ENCODE peak calls at places on chromosomes 1 and 21, in eight cellular contexts. One of them, this sample, is unnamed.

GRCh38 chr21:43691801-43692200 is 27.1 kb upstream of the PDXK start:
- DNase-seq in mesendoderm: no peak
- DNase-seq in left ventricle myocardium inferior: no peak
- DNase-seq in cardiac fibroblast: no peak
- DNase-seq in ovary: no peak
- DNase-seq in AG04450: no peak
- DNase-seq in K562: no peak
- DNase-seq in NT2/D1: no peak
- DNase-seq in this sample: no peak

GRCh38 chr1:190262538-190262937 is 215.1 kb downstream of the BRINP3 start:
- DNase-seq in mesendoderm: no peak
- DNase-seq in NT2/D1: no peak
- DNase-seq in AG04450: no peak
- DNase-seq in K562: no peak
- DNase-seq in left ventricle myocardium inferior: no peak
- DNase-seq in cardiac fibroblast: no peak
- DNase-seq in ovary: no peak
- DNase-seq in this sample: no peak

GRCh38 chr1:54866801-54867716 is 19.9 kb downstream of the DHCR24 start:
- DNase-seq in left ventricle myocardium inferior: no peak
- DNase-seq in AG04450: no peak
- DNase-seq in NT2/D1: no peak
- DNase-seq in mesendoderm: no peak
- DNase-seq in cardiac fibroblast: no peak
- DNase-seq in ovary: no peak
- DNase-seq in K562: no peak
- DNase-seq in this sample: no peak

GRCh38 chr1:222204475-222204874 is 343.4 kb downstream of the HHIPL2 start:
- DNase-seq in AG04450: no peak
- DNase-seq in ovary: no peak
- DNase-seq in cardiac fibroblast: no peak
- DNase-seq in left ventricle myocardium inferior: no peak
- DNase-seq in K562: no peak
- DNase-seq in NT2/D1: no peak
- DNase-seq in mesendoderm: no peak
- DNase-seq in this sample: no peak

GRCh38 chr1:1678581-1679380 is 13.8 kb downstream of the SLC35E2B start:
- DNase-seq in AG04450: no peak
- DNase-seq in K562: peak; percentile 41
- DNase-seq in ovary: no peak
- DNase-seq in cardiac fibroblast: no peak
- DNase-seq in mesendoderm: peak; percentile 76
- DNase-seq in left ventricle myocardium inferior: no peak
- DNase-seq in NT2/D1: no peak
- DNase-seq in this sample: peak; percentile 50

GRCh38 chr1:151133339-151133761 is 13.1 kb downstream of the SEMA6C start:
- DNase-seq in NT2/D1: no peak
- DNase-seq in AG04450: no peak
- DNase-seq in left ventricle myocardium inferior: no peak
- DNase-seq in ovary: peak; percentile 70
- DNase-seq in mesendoderm: peak; percentile 70
- DNase-seq in K562: no peak
- DNase-seq in cardiac fibroblast: no peak
- DNase-seq in this sample: no peak

GRCh38 chr1:149986486-149987296 is 23.8 kb downstream of the OTUD7B start:
- DNase-seq in mesendoderm: peak; percentile 67
- DNase-seq in left ventricle myocardium inferior: no peak
- DNase-seq in ovary: no peak
- DNase-seq in AG04450: peak; percentile 65
- DNase-seq in cardiac fibroblast: peak; percentile 75
- DNase-seq in NT2/D1: no peak
- DNase-seq in K562: no peak
- DNase-seq in this sample: no peak

GRCh38 chr1:1088801-1089680 is 14.9 kb upstream of the RNF223 start:
- DNase-seq in cardiac fibroblast: no peak
- DNase-seq in ovary: no peak
- DNase-seq in NT2/D1: no peak
- DNase-seq in mesendoderm: no peak
- DNase-seq in AG04450: no peak
- DNase-seq in K562: no peak
- DNase-seq in left ventricle myocardium inferior: peak; percentile 12
- DNase-seq in this sample: no peak

GRCh38 chr1:232805269-232806070 is at the start of gene MAP10:
- DNase-seq in left ventricle myocardium inferior: peak; percentile 77
- DNase-seq in mesendoderm: peak; percentile 93
- DNase-seq in ovary: peak; percentile 76
- DNase-seq in AG04450: peak; percentile 42
- DNase-seq in cardiac fibroblast: peak; percentile 78
- DNase-seq in K562: peak; percentile 79
- DNase-seq in NT2/D1: no peak
- DNase-seq in this sample: peak; percentile 58

GRCh38 chr1:3892748-3893147 is 7.3 kb downstream of the C1orf174 start:
- DNase-seq in ovary: no peak
- DNase-seq in mesendoderm: no peak
- DNase-seq in cardiac fibroblast: no peak
- DNase-seq in AG04450: no peak
- DNase-seq in left ventricle myocardium inferior: peak; percentile 36
- DNase-seq in NT2/D1: no peak
- DNase-seq in K562: no peak
- DNase-seq in this sample: no peak

GRCh38 chr1:45016767-45017166 is 4.7 kb downstream of the UROD start:
- DNase-seq in left ventricle myocardium inferior: no peak
- DNase-seq in AG04450: no peak
- DNase-seq in cardiac fibroblast: no peak
- DNase-seq in mesendoderm: peak; percentile 13
- DNase-seq in NT2/D1: no peak
- DNase-seq in ovary: no peak
- DNase-seq in K562: peak; percentile 47
- DNase-seq in this sample: no peak

GRCh38 chr1:161182214-161182613 is 4.9 kb upstream of the B4GALT3 start:
- DNase-seq in NT2/D1: no peak
- DNase-seq in cardiac fibroblast: peak; percentile 85
- DNase-seq in ovary: no peak
- DNase-seq in left ventricle myocardium inferior: no peak
- DNase-seq in AG04450: no peak
- DNase-seq in mesendoderm: no peak
- DNase-seq in K562: peak; percentile 54
- DNase-seq in this sample: peak; percentile 81

GRCh38 chr1:26832249-26832960 is 5.9 kb downstream of the ZDHHC18 start:
- DNase-seq in cardiac fibroblast: no peak
- DNase-seq in left ventricle myocardium inferior: no peak
- DNase-seq in mesendoderm: no peak
- DNase-seq in NT2/D1: no peak
- DNase-seq in K562: no peak
- DNase-seq in ovary: no peak
- DNase-seq in AG04450: no peak
- DNase-seq in this sample: no peak

GRCh38 chr1:116178837-116179236 is 67.6 kb downstream of the MAB21L3 start:
- DNase-seq in cardiac fibroblast: no peak
- DNase-seq in ovary: no peak
- DNase-seq in mesendoderm: no peak
- DNase-seq in AG04450: no peak
- DNase-seq in NT2/D1: no peak
- DNase-seq in left ventricle myocardium inferior: no peak
- DNase-seq in K562: no peak
- DNase-seq in this sample: no peak

GRCh38 chr1:245463392-245464165 is 308.8 kb downstream of the KIF26B start:
- DNase-seq in ovary: no peak
- DNase-seq in K562: no peak
- DNase-seq in mesendoderm: no peak
- DNase-seq in AG04450: no peak
- DNase-seq in NT2/D1: no peak
- DNase-seq in cardiac fibroblast: no peak
- DNase-seq in left ventricle myocardium inferior: no peak
- DNase-seq in this sample: no peak

GRCh38 chr1:192805832-192806323 is 3.0 kb upstream of the RGS2 start:
- DNase-seq in K562: peak; percentile 66
- DNase-seq in NT2/D1: no peak
- DNase-seq in cardiac fibroblast: peak; percentile 98
- DNase-seq in left ventricle myocardium inferior: no peak
- DNase-seq in mesendoderm: peak; percentile 78
- DNase-seq in AG04450: peak; percentile 77
- DNase-seq in ovary: no peak
- DNase-seq in this sample: peak; percentile 76

GRCh38 chr1:192807968-192808587 is 761 bp upstream of the RGS2 start:
- DNase-seq in left ventricle myocardium inferior: no peak
- DNase-seq in ovary: no peak
- DNase-seq in K562: no peak
- DNase-seq in AG04450: no peak
- DNase-seq in mesendoderm: peak; percentile 59
- DNase-seq in NT2/D1: no peak
- DNase-seq in cardiac fibroblast: peak; percentile 73
- DNase-seq in this sample: no peak

GRCh38 chr1:192808588-192809285 is at the start of gene RGS2:
- DNase-seq in cardiac fibroblast: peak; percentile 92
- DNase-seq in K562: peak; percentile 93
- DNase-seq in mesendoderm: peak; percentile 97
- DNase-seq in left ventricle myocardium inferior: peak; percentile 92
- DNase-seq in AG04450: peak; percentile 92
- DNase-seq in ovary: peak; percentile 92
- DNase-seq in NT2/D1: peak; percentile 96
- DNase-seq in this sample: peak; percentile 87

GRCh38 chr1:192809286-192810252 is 730 bp downstream of the RGS2 start:
- DNase-seq in left ventricle myocardium inferior: peak; percentile 25
- DNase-seq in ovary: peak; percentile 25
- DNase-seq in AG04450: no peak
- DNase-seq in K562: peak; percentile 64
- DNase-seq in NT2/D1: no peak
- DNase-seq in mesendoderm: peak; percentile 75
- DNase-seq in cardiac fibroblast: peak; percentile 72
- DNase-seq in this sample: peak; percentile 61

DNA sequence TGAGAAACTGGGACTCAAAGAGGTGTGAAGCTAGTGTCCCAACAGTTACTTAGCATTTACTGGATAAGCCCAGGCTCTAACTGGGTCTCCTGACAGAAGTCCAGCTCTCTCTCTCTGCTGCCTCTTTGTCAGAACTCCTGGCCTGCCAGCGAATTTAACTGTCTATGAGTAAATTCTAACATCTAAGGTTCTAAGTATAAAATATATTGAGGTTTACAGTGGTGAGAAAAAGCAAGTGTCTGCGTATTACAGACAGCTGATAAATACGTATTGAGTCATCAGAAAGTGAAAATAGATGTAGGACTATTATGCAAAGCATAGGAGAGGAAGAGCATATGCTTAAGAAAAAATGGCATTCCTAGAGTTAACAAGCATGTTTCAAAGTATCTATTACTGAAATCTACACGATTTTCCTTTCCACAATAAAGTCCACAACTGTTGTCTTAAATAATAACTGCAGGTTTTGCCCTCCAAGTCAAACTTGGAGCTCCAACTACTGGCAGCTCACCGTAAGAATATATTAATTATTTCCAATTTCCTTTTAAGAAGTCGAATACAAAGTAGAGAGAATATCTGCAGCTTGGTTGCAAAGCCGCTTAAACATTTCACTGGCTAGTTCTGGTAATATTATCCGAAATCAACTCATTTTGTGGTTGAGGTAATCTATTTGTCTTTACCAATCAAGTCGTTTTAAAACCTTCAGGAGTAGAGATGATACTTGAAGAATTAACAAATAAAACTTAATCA is 1.4 kb upstream of the RGS2 start:
- DNase-seq in K562: no peak
- DNase-seq in left ventricle myocardium inferior: no peak
- DNase-seq in AG04450: no peak
- DNase-seq in NT2/D1: no peak
- DNase-seq in ovary: no peak
- DNase-seq in mesendoderm: no peak
- DNase-seq in cardiac fibroblast: peak; percentile 62
- DNase-seq in this sample: peak; percentile 37
- H3K4me3 ChIP-seq in K562: no peak overlapping the region
- H3K4me3 ChIP-seq in left ventricle myocardium inferior: peak overlapping the region; percentile 80
- H3K4me3 ChIP-seq in AG04450: peak overlapping the region; percentile 8
- H3K4me3 ChIP-seq in NT2/D1: no peak overlapping the region
- H3K4me3 ChIP-seq in ovary: peak overlapping the region; percentile 55
- H3K4me3 ChIP-seq in mesendoderm: no peak overlapping the region
- H3K4me3 ChIP-seq in cardiac fibroblast: no peak overlapping the region
- H3K4me3 ChIP-seq in this sample: peak overlapping the region; percentile 32

GRCh38 chr1:41484881-41485280 is 398 bp upstream of the EDN2 start:
- DNase-seq in cardiac fibroblast: no peak
- DNase-seq in K562: no peak
- DNase-seq in ovary: no peak
- DNase-seq in AG04450: no peak
- DNase-seq in NT2/D1: no peak
- DNase-seq in mesendoderm: no peak
- DNase-seq in left ventricle myocardium inferior: no peak
- DNase-seq in this sample: no peak
- H3K4me3 ChIP-seq in cardiac fibroblast: no peak overlapping the region
- H3K4me3 ChIP-seq in K562: no peak overlapping the region
- H3K4me3 ChIP-seq in ovary: no peak overlapping the region
- H3K4me3 ChIP-seq in AG04450: no peak overlapping the region
- H3K4me3 ChIP-seq in NT2/D1: no peak overlapping the region
- H3K4me3 ChIP-seq in mesendoderm: no peak overlapping the region
- H3K4me3 ChIP-seq in left ventricle myocardium inferior: peak overlapping the region; percentile 36
- H3K4me3 ChIP-seq in this sample: no peak overlapping the region

GRCh38 chr1:159000070-159000409 is 9.7 kb upstream of the IFI16 start:
- DNase-seq in cardiac fibroblast: no peak
- DNase-seq in AG04450: no peak
- DNase-seq in mesendoderm: no peak
- DNase-seq in left ventricle myocardium inferior: no peak
- DNase-seq in NT2/D1: no peak
- DNase-seq in K562: no peak
- DNase-seq in ovary: no peak
- DNase-seq in this sample: no peak

GRCh38 chr1:158999301-159000069 is 10.2 kb upstream of the IFI16 start:
- DNase-seq in mesendoderm: peak; percentile 99
- DNase-seq in NT2/D1: peak; percentile 96
- DNase-seq in cardiac fibroblast: peak; percentile 93
- DNase-seq in K562: no peak
- DNase-seq in AG04450: peak; percentile 81
- DNase-seq in ovary: peak; percentile 87
- DNase-seq in left ventricle myocardium inferior: peak; percentile 69
- DNase-seq in this sample: no peak

GRCh38 chr1:158996998-158997397 is 12.7 kb upstream of the IFI16 start:
- DNase-seq in mesendoderm: no peak
- DNase-seq in K562: no peak
- DNase-seq in left ventricle myocardium inferior: no peak
- DNase-seq in ovary: no peak
- DNase-seq in cardiac fibroblast: no peak
- DNase-seq in NT2/D1: no peak
- DNase-seq in AG04450: no peak
- DNase-seq in this sample: no peak

GRCh38 chr1:158998037-158998780 is 11.5 kb upstream of the IFI16 start:
- DNase-seq in NT2/D1: no peak
- DNase-seq in left ventricle myocardium inferior: no peak
- DNase-seq in AG04450: no peak
- DNase-seq in K562: no peak
- DNase-seq in mesendoderm: no peak
- DNase-seq in cardiac fibroblast: no peak
- DNase-seq in ovary: no peak
- DNase-seq in this sample: no peak

GRCh38 chr1:158998781-158999161 is 10.9 kb upstream of the IFI16 start:
- DNase-seq in mesendoderm: peak; percentile 68
- DNase-seq in cardiac fibroblast: peak; percentile 80
- DNase-seq in NT2/D1: peak; percentile 46
- DNase-seq in K562: peak; percentile 73
- DNase-seq in ovary: peak; percentile 59
- DNase-seq in AG04450: peak; percentile 18
- DNase-seq in left ventricle myocardium inferior: peak; percentile 40
- DNase-seq in this sample: peak; percentile 63
- H3K4me3 ChIP-seq in mesendoderm: no peak overlapping the region
- H3K4me3 ChIP-seq in cardiac fibroblast: peak overlapping the region; percentile 30
- H3K4me3 ChIP-seq in NT2/D1: peak overlapping the region; percentile 41
- H3K4me3 ChIP-seq in K562: no peak overlapping the region
- H3K4me3 ChIP-seq in ovary: peak overlapping the region; percentile 57
- H3K4me3 ChIP-seq in AG04450: peak overlapping the region; percentile 69
- H3K4me3 ChIP-seq in left ventricle myocardium inferior: peak overlapping the region; percentile 61
- H3K4me3 ChIP-seq in this sample: no peak overlapping the region

GRCh38 chr1:59697138-59697811 is 117.5 kb upstream of the HOOK1 start:
- DNase-seq in left ventricle myocardium inferior: no peak
- DNase-seq in K562: no peak
- DNase-seq in AG04450: no peak
- DNase-seq in ovary: no peak
- DNase-seq in cardiac fibroblast: no peak
- DNase-seq in mesendoderm: no peak
- DNase-seq in NT2/D1: no peak
- DNase-seq in this sample: no peak
- H3K4me3 ChIP-seq in left ventricle myocardium inferior: no peak overlapping the region
- H3K4me3 ChIP-seq in K562: no peak overlapping the region
- H3K4me3 ChIP-seq in AG04450: no peak overlapping the region
- H3K4me3 ChIP-seq in ovary: no peak overlapping the region
- H3K4me3 ChIP-seq in cardiac fibroblast: no peak overlapping the region
- H3K4me3 ChIP-seq in mesendoderm: no peak overlapping the region
- H3K4me3 ChIP-seq in NT2/D1: no peak overlapping the region
- H3K4me3 ChIP-seq in this sample: no peak overlapping the region